ENCODE peak calls at places on chromosomes 6 and 20, in ten cellular contexts. N, L, B, K, E, R, H, Y, U and C are unnamed samples.

GRCh38 chr6:111938710-111939109 is 65.5 kb upstream of the FYN start:
- DNase-seq in N (no peak), E (no peak), K (no peak), R (peak), L (no peak), B (peak), U (no peak), H (no peak), Y (no peak), C (no peak)

GRCh38 chr20:7776148-7776547 is 164.1 kb downstream of the HAO1 start:
- DNase-seq in N (no peak), U (no peak), H (no peak), B (no peak), R (no peak), L (no peak), E (no peak), Y (no peak), K (no peak), C (no peak)

GRCh38 chr6:12174878-12175277 is 115.3 kb upstream of the EDN1 start:
- DNase-seq in L (no peak), Y (no peak), K (no peak), R (no peak), E (no peak), N (peak), U (no peak), H (no peak), B (no peak), C (no peak)

GRCh38 chr6:15905488-15906392 is 223.1 kb upstream of the MYLIP start:
- DNase-seq in K (no peak), H (no peak), L (no peak), U (no peak), R (no peak), E (no peak), N (no peak), B (no peak), Y (no peak), C (no peak)

GRCh38 chr6:43229803-43230239 is 540 bp upstream of the DNPH1 start:
- DNase-seq in H (peak), R (no peak), B (no peak), K (no peak), N (no peak), U (no peak), E (no peak), Y (no peak), L (no peak), C (no peak)

GRCh38 chr6:110366241-110366640 is 8.1 kb upstream of the METTL24 start:
- DNase-seq in U (no peak), N (no peak), H (no peak), Y (no peak), B (no peak), E (no peak), R (no peak), K (no peak), L (no peak), C (no peak)

GRCh38 chr20:53444386-53444785 is 149.3 kb downstream of the ZNF217 start:
- DNase-seq in L (no peak), R (no peak), B (no peak), N (no peak), E (peak), H (no peak), K (no peak), Y (no peak), U (no peak), C (no peak)

GRCh38 chr6:52390361-52390727 is 28.4 kb downstream of the PAQR8 start:
- DNase-seq in R (peak), U (peak), Y (peak), L (no peak), E (no peak), B (no peak), N (no peak), H (no peak), K (no peak), C (no peak)

GRCh38 chr20:25090492-25091429 is 8.8 kb upstream of the VSX1 start:
- DNase-seq in N (no peak), U (peak), K (no peak), L (peak), Y (peak), H (no peak), R (no peak), B (no peak), E (no peak), C (no peak)

GRCh38 chr6:147201885-147202515 is 2.2 kb upstream of the STXBP5 start:
- DNase-seq in R (peak), L (peak), K (no peak), H (no peak), Y (peak), N (peak), U (no peak), E (no peak), B (no peak), C (peak)

GRCh38 chr6:166955121-166955864 is 1.1 kb downstream of the RNASET2 start:
- DNase-seq in E (peak), B (no peak), L (peak), U (no peak), K (peak), R (no peak), Y (peak), H (peak), N (peak), C (no peak)

GRCh38 chr20:36835025-36835424 is 40.9 kb upstream of the TLDC2 start:
- DNase-seq in L (no peak), K (no peak), R (no peak), B (no peak), U (no peak), N (no peak), Y (no peak), H (peak), E (no peak), C (no peak)

GRCh38 chr6:143215363-143215762 is 154.7 kb downstream of the AIG1 start:
- DNase-seq in N (no peak), R (no peak), H (no peak), K (no peak), U (no peak), Y (no peak), E (no peak), B (no peak), L (no peak), C (no peak)

GRCh38 chr6:123276439-123277045 is 280.5 kb downstream of the CLVS2 start:
- DNase-seq in N (no peak), K (no peak), R (no peak), H (no peak), B (no peak), Y (no peak), U (no peak), E (no peak), L (no peak), C (no peak)

GRCh38 chr6:21259660-21260059 is 333.9 kb upstream of the SOX4 start:
- DNase-seq in R (no peak), E (no peak), H (no peak), L (no peak), K (no peak), U (no peak), B (no peak), N (no peak), Y (no peak), C (no peak)

GRCh38 chr20:13128173-13128572 is 92.9 kb upstream of the ISM1 start:
- DNase-seq in Y (no peak), N (no peak), E (no peak), B (no peak), L (no peak), R (no peak), K (no peak), H (no peak), U (no peak), C (no peak)

GRCh38 chr20:25081730-25082497 is at the start of gene VSX1:
- DNase-seq in E (no peak), K (no peak), N (no peak), B (no peak), Y (no peak), U (no peak), L (no peak), H (no peak), R (no peak), C (no peak)

GRCh38 chr20:51532577-51533191 is 9.8 kb downstream of the NFATC2 start:
- DNase-seq in L (peak), E (no peak), R (no peak), N (no peak), K (no peak), U (no peak), B (no peak), Y (peak), H (peak), C (no peak)

GRCh38 chr6:121896363-121896762 is 460.9 kb downstream of the GJA1 start:
- DNase-seq in H (no peak), K (no peak), R (no peak), L (no peak), E (no peak), U (no peak), N (no peak), Y (no peak), B (no peak), C (no peak)

GRCh38 chr20:57957397-57958049 is 247.7 kb upstream of the PMEPA1 start:
- DNase-seq in H (no peak), R (no peak), E (no peak), Y (no peak), K (no peak), N (no peak), L (no peak), B (no peak), U (no peak), C (no peak)

GRCh38 chr6:44254201-44254956 is 2.9 kb downstream of the SLC35B2 start:
- DNase-seq in H (no peak), Y (no peak), E (no peak), N (no peak), K (no peak), R (no peak), B (no peak), U (no peak), L (no peak), C (no peak)
- TF ChIP-seq POLR2A in H (no peak), Y (no peak), E (no peak), N (peak), K (no peak), R (no peak), B (no peak), U (peak), L (no peak), C (no peak)

GRCh38 chr20:2820084-2820895 is 4.1 kb downstream of the TMEM239 start:
- DNase-seq in R (no peak), E (peak), B (no peak), U (no peak), Y (no peak), H (no peak), N (no peak), K (no peak), L (no peak), C (no peak)
- TF ChIP-seq EP300 in R (no peak), E (no peak), B (no peak), U (no peak), Y (no peak), H (no peak), N (no peak), K (no peak), L (no peak), C (no peak)

GRCh38 chr6:105072799-105073199 is 107.0 kb downstream of the POPDC3 start:
- DNase-seq in R (peak), Y (no peak), E (no peak), L (no peak), B (no peak), H (no peak), U (no peak), N (peak), K (no peak), C (no peak)
- TF ChIP-seq POLR2A in R (no peak), Y (no peak), E (no peak), L (no peak), B (no peak), H (no peak), U (no peak), N (no peak), K (no peak), C (no peak)

GRCh38 chr6:90113389-90113788 is 183.3 kb downstream of the BACH2 start:
- DNase-seq in B (no peak), L (no peak), K (no peak), U (no peak), H (no peak), Y (no peak), R (no peak), E (no peak), N (no peak), C (no peak)

GRCh38 chr6:90111387-90111786 is 185.3 kb downstream of the BACH2 start:
- DNase-seq in K (no peak), E (no peak), N (no peak), R (no peak), Y (no peak), L (no peak), B (no peak), U (no peak), H (no peak), C (no peak)

GRCh38 chr6:90107721-90108364 is 188.8 kb downstream of the BACH2 start:
- DNase-seq in K (no peak), B (no peak), N (no peak), E (no peak), H (no peak), Y (no peak), U (peak), R (no peak), L (no peak), C (no peak)

GRCh38 chr6:90109141-90109540 is 187.5 kb downstream of the BACH2 start:
- DNase-seq in L (no peak), E (no peak), K (no peak), R (no peak), B (no peak), H (no peak), N (no peak), Y (no peak), U (no peak), C (no peak)

GRCh38 chr6:90110971-90111370 is 185.7 kb downstream of the BACH2 start:
- DNase-seq in H (no peak), B (no peak), E (no peak), N (no peak), Y (no peak), R (no peak), L (no peak), U (no peak), K (no peak), C (no peak)
- TF ChIP-seq EP300 in H (no peak), B (no peak), E (no peak), N (no peak), Y (no peak), R (no peak), L (no peak), U (no peak), K (no peak), C (no peak)

DNA sequence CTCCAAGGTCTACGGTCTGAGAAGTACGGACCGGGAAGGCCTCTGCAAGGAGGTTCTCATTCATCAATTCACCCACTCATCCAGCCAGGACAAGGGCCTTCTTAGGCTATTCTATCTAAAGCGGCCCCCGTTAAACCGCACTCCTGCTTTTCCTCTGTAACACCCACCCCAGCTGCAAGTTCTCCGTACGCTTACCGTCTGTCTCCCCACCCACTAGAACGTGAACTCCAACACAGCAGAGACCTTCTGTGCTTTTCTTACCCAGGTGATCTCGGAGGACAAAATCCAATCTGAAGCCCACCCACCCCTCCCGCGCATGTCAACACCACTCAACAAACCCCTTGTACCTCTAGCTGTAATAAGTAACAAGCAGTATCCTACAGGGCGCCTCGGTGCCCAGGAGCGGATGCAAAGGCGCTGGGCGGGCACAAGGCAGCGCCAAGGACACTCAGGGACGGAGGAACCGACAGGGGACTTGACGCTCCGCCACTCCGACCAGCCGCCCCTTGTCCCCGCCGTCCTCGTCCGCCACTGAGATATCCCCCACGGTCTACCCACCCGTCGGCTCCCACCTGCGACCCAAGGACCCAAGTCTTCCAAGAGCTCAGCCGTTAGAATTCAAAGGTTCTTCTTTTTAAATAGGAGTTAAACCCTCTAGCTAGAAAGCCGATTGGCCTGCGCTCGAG is at the start of gene AURKA:
- DNase-seq in B (peak), L (no peak), U (no peak), H (no peak), Y (no peak), N (peak), E (no peak), R (peak), K (no peak), C (peak)
- TF ChIP-seq POLR2A in B (no peak), L (peak), U (peak), H (no peak), Y (no peak), N (no peak), E (no peak), R (peak), K (no peak), C (no peak)